ENCODE peak calls at places on chromosomes 1 and 21, in eight cellular contexts. S, W, Z, I, P, V, K and C are unnamed samples.

GRCh38 chr1:219206350-219206749 is 32.7 kb downstream of the LYPLAL1 start:
- DNase-seq in S (no peak), W (no peak), Z (no peak), I (no peak), P (no peak), V (no peak), K (no peak), C (no peak)

GRCh38 chr1:45335732-45336365 is 4.1 kb upstream of the TOE1 start:
- DNase-seq in S (no peak), W (no peak), Z (no peak), I (no peak), P (no peak), V (no peak), K (no peak), C (no peak)

GRCh38 chr21:44991538-44992483 is 52.0 kb downstream of the SLX9 start:
- DNase-seq in S (peak; percentile 19), W (no peak), Z (no peak), I (no peak), P (no peak), V (no peak), K (no peak), C (no peak)

GRCh38 chr1:169809370-169810095 is 14.8 kb upstream of the METTL18 start:
- DNase-seq in S (no peak), W (no peak), Z (no peak), I (peak; percentile 66), P (peak; percentile 21), V (no peak), K (no peak), C (peak; percentile 7)

GRCh38 chr1:201282931-201283829 is at the start of gene PKP1:
- DNase-seq in S (peak; percentile 38), W (no peak), Z (peak; percentile 74), I (no peak), P (no peak), V (no peak), K (no peak), C (no peak)

GRCh38 chr1:17773626-17774326 is 18.6 kb downstream of the ACTL8 start:
- DNase-seq in S (no peak), W (no peak), Z (no peak), I (no peak), P (no peak), V (no peak), K (no peak), C (no peak)

GRCh38 chr21:36203603-36203889 is 46.9 kb downstream of the DOP1B start:
- DNase-seq in S (no peak), W (peak; percentile 70), Z (no peak), I (peak; percentile 87), P (peak; percentile 59), V (no peak), K (no peak), C (peak; percentile 82)

GRCh38 chr1:198623920-198624647 is 14.8 kb upstream of the PTPRC start:
- DNase-seq in S (no peak), W (no peak), Z (no peak), I (peak; percentile 74), P (no peak), V (no peak), K (no peak), C (no peak)

GRCh38 chr21:37828515-37828914 is 87.7 kb downstream of the KCNJ6 start:
- DNase-seq in S (no peak), W (no peak), Z (no peak), I (no peak), P (no peak), V (no peak), K (no peak), C (no peak)

GRCh38 chr1:2451744-2452582 is 24.1 kb upstream of the PLCH2 start:
- DNase-seq in S (no peak), W (peak; percentile 95), Z (no peak), I (peak; percentile 91), P (no peak), V (no peak), K (no peak), C (peak; percentile 89)

GRCh38 chr1:78275456-78275855 is 215.3 kb upstream of the PTGFR start:
- DNase-seq in S (no peak), W (no peak), Z (no peak), I (no peak), P (no peak), V (no peak), K (no peak), C (no peak)

GRCh38 chr1:171432473-171432872 is 52.9 kb upstream of the PRRC2C start:
- DNase-seq in S (no peak), W (no peak), Z (no peak), I (no peak), P (no peak), V (no peak), K (no peak), C (no peak)

GRCh38 chr21:46033410-46034404 is 52.1 kb downstream of the COL6A1 start:
- DNase-seq in S (peak; percentile 8), W (no peak), Z (peak; percentile 62), I (no peak), P (no peak), V (no peak), K (no peak), C (no peak)

GRCh38 chr1:159229896-159230295 is 25.2 kb downstream of the ACKR1 start:
- DNase-seq in S (no peak), W (no peak), Z (no peak), I (no peak), P (no peak), V (no peak), K (no peak), C (no peak)

GRCh38 chr1:53890522-53890941 is 935 bp upstream of the YIPF1 start:
- DNase-seq in S (no peak), W (no peak), Z (no peak), I (no peak), P (no peak), V (no peak), K (no peak), C (no peak)

GRCh38 chr1:178536844-178537371 is 24.0 kb downstream of the TEX35 start:
- DNase-seq in S (peak; percentile 48), W (no peak), Z (no peak), I (peak; percentile 96), P (peak; percentile 93), V (peak; percentile 71), K (no peak), C (no peak)

GRCh38 chr1:114094303-114094663 is 59.4 kb downstream of the SYT6 start:
- DNase-seq in S (no peak), W (peak; percentile 57), Z (no peak), I (no peak), P (no peak), V (no peak), K (no peak), C (no peak)

GRCh38 chr1:31736675-31737074 is 27.5 kb downstream of the ADGRB2 start:
- DNase-seq in S (no peak), W (no peak), Z (no peak), I (no peak), P (no peak), V (no peak), K (no peak), C (no peak)

GRCh38 chr1:119778886-119779560 is 10.3 kb upstream of the HMGCS2 start:
- DNase-seq in S (no peak), W (no peak), Z (no peak), I (no peak), P (no peak), V (no peak), K (no peak), C (no peak)

GRCh38 chr1:155133799-155134281 is 1.8 kb upstream of the SLC50A1 start:
- DNase-seq in S (no peak), W (no peak), Z (no peak), I (no peak), P (no peak), V (no peak), K (no peak), C (no peak)
- H3K4me3 ChIP-seq in S (no peak overlapping the region), W (no peak overlapping the region), Z (peak overlapping the region; percentile 60), I (no peak overlapping the region), P (no peak overlapping the region), V (peak overlapping the region; percentile 79), K (no peak overlapping the region), C (no peak overlapping the region)

GRCh38 chr21:31343030-31343510 is 991 bp downstream of the TIAM1 start:
- DNase-seq in S (no peak), W (no peak), Z (no peak), I (no peak), P (no peak), V (no peak), K (no peak), C (no peak)
- H3K4me3 ChIP-seq in S (peak overlapping the region; percentile 60), W (peak overlapping the region; percentile 50), Z (peak overlapping the region; percentile 52), I (peak overlapping the region; percentile 55), P (no peak overlapping the region), V (peak overlapping the region; percentile 63), K (peak overlapping the region; percentile 61), C (peak overlapping the region; percentile 79)

DNA sequence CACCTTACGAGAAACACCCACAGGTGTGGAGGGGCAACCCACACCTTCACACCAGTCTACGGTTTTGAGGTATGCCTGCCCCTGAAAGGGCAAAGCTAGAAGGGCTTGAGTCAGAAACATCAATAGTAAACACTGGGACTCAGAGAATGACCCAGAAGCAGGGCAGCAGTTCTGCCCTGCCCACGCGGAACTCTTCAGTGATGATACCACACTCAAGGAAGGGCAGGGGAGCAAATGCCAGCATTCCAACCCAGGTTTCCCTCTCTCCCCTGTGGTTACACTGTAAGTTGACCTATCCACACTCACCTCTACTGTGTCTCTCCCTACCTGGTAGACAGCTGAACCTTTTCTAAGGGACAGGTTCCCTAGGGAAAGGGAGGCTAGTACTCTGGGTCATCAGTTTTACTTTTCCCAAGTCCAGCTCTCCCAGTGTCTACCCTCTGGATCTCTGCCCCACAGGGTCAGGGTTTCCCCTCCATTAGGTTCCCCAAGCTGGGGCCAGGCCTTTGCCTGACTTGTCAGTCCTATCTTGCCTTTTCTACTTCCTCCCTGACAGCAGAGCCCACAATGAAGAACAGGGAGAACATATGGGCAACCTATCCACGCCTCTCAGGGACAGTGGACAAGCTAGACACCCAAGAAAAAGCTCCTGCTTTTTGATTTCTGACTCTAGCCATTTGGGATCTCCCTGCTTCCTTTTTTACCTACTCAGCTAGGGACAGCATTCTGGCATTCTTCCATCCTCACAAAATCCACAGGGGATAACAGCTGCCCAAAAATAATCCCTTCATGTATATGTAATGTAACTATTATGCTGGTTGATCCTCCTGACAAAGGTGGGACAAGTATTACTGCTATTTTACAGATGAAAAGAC is 3.0 kb downstream of the F11R start:
- DNase-seq in S (no peak), W (no peak), Z (peak; percentile 51), I (no peak), P (no peak), V (no peak), K (no peak), C (no peak)
- H3K4me3 ChIP-seq in S (no peak overlapping the region), W (no peak overlapping the region), Z (peak overlapping the region; percentile 69), I (no peak overlapping the region), P (no peak overlapping the region), V (no peak overlapping the region), K (no peak overlapping the region), C (no peak overlapping the region)

GRCh38 chr21:26199471-26199870 is 28.9 kb upstream of the APP start:
- DNase-seq in S (no peak), W (no peak), Z (no peak), I (peak; percentile 67), P (no peak), V (no peak), K (no peak), C (no peak)

GRCh38 chr21:26194811-26195251 is 24.3 kb upstream of the APP start:
- DNase-seq in S (no peak), W (no peak), Z (no peak), I (peak; percentile 9), P (no peak), V (no peak), K (no peak), C (no peak)

GRCh38 chr21:26188422-26188821 is 17.9 kb upstream of the APP start:
- DNase-seq in S (no peak), W (no peak), Z (no peak), I (no peak), P (no peak), V (no peak), K (no peak), C (no peak)

GRCh38 chr21:26191609-26192008 is 21.0 kb upstream of the APP start:
- DNase-seq in S (no peak), W (no peak), Z (no peak), I (no peak), P (no peak), V (no peak), K (no peak), C (no peak)

GRCh38 chr21:26194326-26194725 is 23.8 kb upstream of the APP start:
- DNase-seq in S (no peak), W (no peak), Z (no peak), I (peak; percentile 12), P (no peak), V (no peak), K (no peak), C (no peak)
- H3K4me3 ChIP-seq in S (no peak overlapping the region), W (no peak overlapping the region), Z (no peak overlapping the region), I (no peak overlapping the region), P (no peak overlapping the region), V (no peak overlapping the region), K (no peak overlapping the region), C (no peak overlapping the region)